ENCODE peak calls at places on chromosomes 13 and 19, in five cellular contexts. U, Z, G, E and A are unnamed samples.

GRCh38 chr19:30645946-30646577 is 273.9 kb downstream of the ZNF536 start:
- DNase-seq in U (no peak), Z (no peak), G (no peak), E (no peak), A (no peak)

GRCh38 chr19:18093439-18094161 is 4.0 kb upstream of the MAST3 start:
- DNase-seq in U (no peak), Z (no peak), G (no peak), E (no peak), A (no peak)

GRCh38 chr13:31747271-31747670 is 7.9 kb downstream of the RXFP2 start:
- DNase-seq in U (no peak), Z (no peak), G (no peak), E (no peak), A (no peak)

GRCh38 chr19:42207767-42208259 is 9.7 kb downstream of the DEDD2 start:
- DNase-seq in U (no peak), Z (peak; percentile 42), G (no peak), E (no peak), A (peak; percentile 49)

GRCh38 chr13:66665991-66666390 is 564.1 kb downstream of the PCDH9 start:
- DNase-seq in U (peak; percentile 24), Z (peak; percentile 7), G (no peak), E (peak; percentile 6), A (peak; percentile 49)

GRCh38 chr13:45297456-45298205 is 43.4 kb downstream of the TPT1 start:
- DNase-seq in U (no peak), Z (no peak), G (no peak), E (no peak), A (no peak)

GRCh38 chr19:50921391-50922315 is 10.5 kb upstream of the KLK4 start:
- DNase-seq in U (no peak), Z (no peak), G (no peak), E (no peak), A (no peak)

GRCh38 chr13:69556540-69557196 is 551.0 kb upstream of the ATXN8OS start:
- DNase-seq in U (no peak), Z (no peak), G (no peak), E (no peak), A (no peak)

GRCh38 chr13:94243551-94243950 is 235.9 kb downstream of the DCT start:
- DNase-seq in U (no peak), Z (no peak), G (no peak), E (no peak), A (no peak)

GRCh38 chr13:110422913-110423688 is 116.0 kb downstream of the COL4A2 start:
- DNase-seq in U (no peak), Z (no peak), G (no peak), E (no peak), A (no peak)

GRCh38 chr19:56091066-56091490 is 30.0 kb downstream of the ZNF787 start:
- DNase-seq in U (no peak), Z (no peak), G (no peak), E (peak; percentile 55), A (no peak)

DNA sequence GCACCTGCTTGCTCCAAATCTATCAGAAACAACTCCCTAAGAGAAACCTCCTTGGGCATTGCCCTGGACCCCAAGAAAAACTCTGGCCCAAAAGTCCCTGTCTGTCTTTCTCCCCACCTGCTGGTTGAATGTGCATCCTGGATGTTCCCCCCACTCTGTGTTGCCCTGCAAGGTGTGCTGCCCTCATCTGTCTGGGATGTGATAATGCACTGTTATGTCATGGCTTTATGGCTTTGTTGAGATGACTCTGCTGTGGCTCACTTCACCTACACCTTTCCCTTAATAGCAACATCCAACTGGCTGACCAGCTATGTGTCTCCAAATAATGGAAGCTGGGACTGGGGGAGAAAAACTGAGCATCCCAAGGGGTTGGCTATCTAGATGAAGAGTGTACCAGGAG is 2.6 kb downstream of the ZNF20 start:
- DNase-seq in U (no peak), Z (no peak), G (no peak), E (no peak), A (no peak)
- TF ChIP-seq CTCF in U (no peak), Z (peak; percentile 40), G (no peak), E (peak; percentile 21), A (no peak)

GRCh38 chr13:114146629-114147028 is 14.2 kb upstream of the RASA3 start:
- DNase-seq in U (no peak), Z (no peak), G (no peak), E (no peak), A (no peak)
- TF ChIP-seq CTCF in U (peak; percentile 34), Z (no peak), G (no peak), E (no peak), A (peak; percentile 51)

GRCh38 chr13:44238011-44238421 is 135.6 kb upstream of the SERP2 start:
- DNase-seq in U (peak; percentile 49), Z (no peak), G (no peak), E (no peak), A (peak; percentile 52)

GRCh38 chr13:44241638-44242037 is 132.0 kb upstream of the SERP2 start:
- DNase-seq in U (no peak), Z (no peak), G (no peak), E (no peak), A (no peak)

GRCh38 chr13:44240611-44241010 is 133.0 kb upstream of the SERP2 start:
- DNase-seq in U (no peak), Z (no peak), G (no peak), E (no peak), A (no peak)

GRCh38 chr13:44244288-44244687 is 129.3 kb upstream of the SERP2 start:
- DNase-seq in U (no peak), Z (no peak), G (no peak), E (no peak), A (no peak)

DNA sequence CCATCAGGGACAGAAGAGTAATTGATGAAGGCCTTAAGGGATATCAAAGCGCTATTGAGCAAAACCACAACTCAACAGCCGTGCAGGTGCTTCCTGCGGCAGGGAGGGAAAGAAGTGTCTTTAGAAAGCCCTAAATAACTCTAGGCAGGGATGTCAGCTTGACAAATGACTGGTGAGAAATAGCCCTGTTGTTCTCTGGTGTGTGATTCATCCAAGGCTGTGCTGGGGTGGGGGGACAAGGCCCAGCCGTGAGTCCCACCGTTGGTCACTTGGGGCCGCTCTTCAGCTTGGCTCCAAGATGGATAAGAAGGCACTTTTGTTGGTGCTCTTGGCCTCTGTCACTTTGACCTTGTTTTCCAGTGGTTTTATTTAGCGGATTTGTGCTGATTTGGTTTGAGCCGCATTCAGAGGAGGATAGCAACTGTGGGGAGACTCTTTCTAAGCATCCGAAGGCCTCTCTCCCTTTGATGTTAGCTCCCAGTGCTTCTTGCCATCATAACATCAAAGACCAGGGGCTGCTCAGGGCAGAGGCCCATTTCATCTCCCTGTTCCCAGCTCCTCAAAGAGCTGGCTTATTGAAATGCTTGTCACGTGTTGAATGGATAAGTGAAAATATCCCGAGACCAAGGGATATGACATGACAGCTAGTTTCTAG is 130.3 kb upstream of the SERP2 start:
- DNase-seq in U (no peak), Z (no peak), G (no peak), E (no peak), A (no peak)
- TF ChIP-seq CTCF in U (no peak), Z (peak; percentile 32), G (peak; percentile 21), E (no peak), A (peak; percentile 14)

GRCh38 chr19:43895727-43896126 is 39.4 kb downstream of the ZNF45 start:
- DNase-seq in U (no peak), Z (no peak), G (no peak), E (no peak), A (no peak)
- TF ChIP-seq CTCF in U (no peak), Z (no peak), G (no peak), E (no peak), A (no peak)

GRCh38 chr13:98482476-98483444 is 94.1 kb downstream of the STK24 start:
- DNase-seq in U (no peak), Z (peak; percentile 75), G (no peak), E (peak; percentile 68), A (no peak)
- TF ChIP-seq CTCF in U (peak; percentile 21), Z (no peak), G (peak; percentile 9), E (no peak), A (peak; percentile 11)

GRCh38 chr13:29362849-29363604 is 232.5 kb downstream of the SLC7A1 start:
- DNase-seq in U (no peak), Z (peak; percentile 42), G (no peak), E (no peak), A (peak; percentile 4)
- TF ChIP-seq CTCF in U (peak; percentile 96), Z (peak; percentile 81), G (peak; percentile 76), E (peak; percentile 68), A (peak; percentile 97)

GRCh38 chr19:58229255-58229639 is 533 bp downstream of the ZNF544 start:
- DNase-seq in U (no peak), Z (no peak), G (no peak), E (no peak), A (no peak)
- TF ChIP-seq CTCF in U (peak; percentile 39), Z (no peak), G (no peak), E (no peak), A (peak; percentile 25)

DNA sequence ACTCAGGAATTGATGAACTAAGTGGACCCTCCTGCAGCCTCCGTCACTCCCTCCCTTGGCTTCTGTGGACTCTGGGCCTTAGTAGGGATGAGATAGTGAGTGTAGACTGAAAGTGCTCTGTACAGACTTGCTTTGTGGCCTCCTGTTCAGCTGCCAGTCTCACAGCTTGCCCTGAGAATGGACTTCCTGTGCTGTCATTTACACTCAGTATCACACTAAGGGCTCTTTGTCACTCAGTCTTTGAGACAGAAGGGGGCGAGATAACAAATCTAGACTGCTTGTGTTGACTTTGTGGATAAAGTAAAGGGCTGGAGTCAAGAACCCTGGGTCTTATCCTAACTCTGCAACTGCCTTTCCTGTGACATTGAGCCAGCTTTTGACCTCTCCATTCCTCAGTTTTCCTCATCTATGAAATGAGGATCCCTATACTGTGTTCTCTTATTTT is 21.0 kb upstream of the SPRY2 start:
- DNase-seq in U (no peak), Z (no peak), G (no peak), E (no peak), A (no peak)
- TF ChIP-seq CTCF in U (no peak), Z (no peak), G (no peak), E (no peak), A (no peak)